ENCODE peak calls at places on chromosomes 4 and X, in five cellular contexts. F is esophagus squamous epithelium, Y is stomach, H is tibial nerve, N is psoas muscle. Q is an unnamed sample.

GRCh38 chr4:184111433-184111832 is 106.2 kb downstream of the ENPP6 start:
- DNase-seq in H (no peak), N (no peak), Y (no peak), F (no peak), Q (peak; percentile 2)

GRCh38 chr4:156545003-156545785 is 426.4 kb downstream of the PDGFC start:
- DNase-seq in N (no peak), F (no peak), Y (no peak), H (no peak), Q (no peak)

GRCh38 chr4:81723927-81724587 is 252.3 kb upstream of the RASGEF1B start:
- DNase-seq in H (peak; percentile 24), N (no peak), F (no peak), Y (peak; percentile 64), Q (no peak)

GRCh38 chr4:8528713-8529112 is 51.5 kb upstream of the GPR78 start:
- DNase-seq in N (no peak), H (no peak), Y (no peak), F (no peak), Q (no peak)

GRCh38 chr4:22881416-22881815 is 188.7 kb downstream of the GBA3 start:
- DNase-seq in Y (no peak), N (no peak), H (no peak), F (no peak), Q (no peak)

GRCh38 chr4:25919676-25920075 is 5.7 kb downstream of the SMIM20 start:
- DNase-seq in H (no peak), Y (no peak), F (no peak), N (no peak), Q (no peak)

GRCh38 chr4:40288547-40288946 is 46.6 kb upstream of the CHRNA9 start:
- DNase-seq in N (no peak), Y (no peak), F (no peak), H (no peak), Q (no peak)

GRCh38 chr4:21733894-21734630 is 214.5 kb downstream of the KCNIP4 start:
- DNase-seq in F (no peak), Y (no peak), H (no peak), N (no peak), Q (no peak)

GRCh38 chr4:169099775-169100180 is 89.7 kb upstream of the CBR4 start:
- DNase-seq in F (no peak), Y (no peak), N (no peak), H (no peak), Q (no peak)

GRCh38 chr4:139789096-139789495 is 123.5 kb downstream of the MGST2 start:
- DNase-seq in N (no peak), H (no peak), Y (no peak), F (no peak), Q (no peak)

GRCh38 chr4:70992354-70992753 is 1.1 kb upstream of the DCK start:
- DNase-seq in H (no peak), F (no peak), Y (no peak), N (no peak), Q (no peak)

GRCh38 chrX:19183777-19184485 is 61.7 kb upstream of the ADGRG2 start:
- DNase-seq in H (no peak), F (no peak), Y (no peak), N (no peak), Q (no peak)

GRCh38 chr4:138522366-138522765 is 280.2 kb upstream of the SLC7A11 start:
- DNase-seq in F (no peak), Y (no peak), N (no peak), H (no peak), Q (no peak)

GRCh38 chr4:168119870-168120269 is 27.5 kb downstream of the ANXA10 start:
- DNase-seq in H (no peak), Y (no peak), N (no peak), F (no peak), Q (no peak)

GRCh38 chr4:13088726-13089658 is 395.1 kb downstream of the RAB28 start:
- DNase-seq in Y (no peak), H (no peak), N (no peak), F (no peak), Q (no peak)

GRCh38 chr4:129455462-129455861 is 359.5 kb downstream of the C4orf33 start:
- DNase-seq in Y (no peak), F (no peak), H (no peak), N (no peak), Q (no peak)

GRCh38 chr4:152485726-152486276 is 50.1 kb downstream of the FBXW7 start:
- DNase-seq in Y (no peak), F (no peak), H (no peak), N (no peak), Q (no peak)

GRCh38 chr4:184417802-184418511 is 56.4 kb downstream of the IRF2 start:
- DNase-seq in H (no peak), F (no peak), Y (no peak), N (no peak), Q (no peak)

GRCh38 chr4:150181536-150181935 is 103.3 kb downstream of the DCLK2 start:
- DNase-seq in Y (no peak), N (no peak), F (no peak), H (no peak), Q (no peak)

DNA sequence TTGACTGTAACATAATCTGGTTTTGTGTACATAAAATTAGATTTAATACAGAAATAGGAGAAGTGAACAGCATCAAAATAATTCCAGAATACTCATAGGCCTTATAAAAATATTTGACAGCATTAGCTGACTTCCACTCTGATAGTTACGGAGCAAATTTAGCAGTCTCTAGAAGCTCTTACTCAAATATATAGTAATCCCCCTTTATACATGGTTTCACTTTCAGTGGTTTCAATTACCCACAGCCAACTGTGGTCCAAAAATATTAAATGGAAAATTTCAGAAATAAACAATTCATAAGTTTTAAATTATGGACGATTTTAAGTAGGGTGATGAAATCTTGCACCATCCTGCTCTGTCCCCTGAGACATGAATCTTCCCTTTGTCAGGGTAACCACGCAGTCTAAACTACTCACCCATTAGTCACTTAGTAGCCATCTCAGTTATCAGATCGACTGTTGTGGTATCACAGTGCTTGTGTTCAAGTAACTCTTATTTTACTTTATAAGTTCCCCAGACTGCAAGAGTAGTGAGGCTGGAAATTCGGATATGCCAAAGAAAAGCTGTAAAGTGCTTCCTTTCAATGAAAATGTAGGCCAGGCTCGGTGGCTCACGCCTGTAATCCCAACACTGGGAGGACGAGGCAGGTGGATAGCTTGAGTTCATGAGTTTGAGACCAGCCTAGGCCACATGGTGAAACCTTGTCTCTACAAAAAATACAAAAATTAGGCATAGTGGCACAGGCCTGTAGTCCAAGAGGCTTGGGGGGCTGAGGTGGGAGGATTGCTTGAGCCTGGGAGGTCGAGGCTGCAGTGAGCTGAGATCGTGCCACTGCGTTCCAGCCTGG is 17.2 kb upstream of the RTL9 start:
- DNase-seq in Y (no peak), H (no peak), F (no peak), N (no peak), Q (no peak)
- H3K27ac ChIP-seq in Y (no peak overlapping the region), H (no peak overlapping the region), F (no peak overlapping the region), N (no peak overlapping the region), Q (no peak overlapping the region)

GRCh38 chr4:10099521-10100325 is 16.9 kb downstream of the WDR1 start:
- DNase-seq in N (no peak), H (no peak), Y (no peak), F (no peak), Q (no peak)

GRCh38 chr4:10102193-10102980 is 14.2 kb downstream of the WDR1 start:
- DNase-seq in N (no peak), F (no peak), Y (no peak), H (no peak), Q (no peak)

GRCh38 chr4:10101559-10102192 is 14.9 kb downstream of the WDR1 start:
- DNase-seq in H (no peak), F (no peak), N (no peak), Y (no peak), Q (no peak)

GRCh38 chr4:10098770-10099139 is 17.8 kb downstream of the WDR1 start:
- DNase-seq in Y (no peak), F (no peak), H (no peak), N (no peak), Q (no peak)

DNA sequence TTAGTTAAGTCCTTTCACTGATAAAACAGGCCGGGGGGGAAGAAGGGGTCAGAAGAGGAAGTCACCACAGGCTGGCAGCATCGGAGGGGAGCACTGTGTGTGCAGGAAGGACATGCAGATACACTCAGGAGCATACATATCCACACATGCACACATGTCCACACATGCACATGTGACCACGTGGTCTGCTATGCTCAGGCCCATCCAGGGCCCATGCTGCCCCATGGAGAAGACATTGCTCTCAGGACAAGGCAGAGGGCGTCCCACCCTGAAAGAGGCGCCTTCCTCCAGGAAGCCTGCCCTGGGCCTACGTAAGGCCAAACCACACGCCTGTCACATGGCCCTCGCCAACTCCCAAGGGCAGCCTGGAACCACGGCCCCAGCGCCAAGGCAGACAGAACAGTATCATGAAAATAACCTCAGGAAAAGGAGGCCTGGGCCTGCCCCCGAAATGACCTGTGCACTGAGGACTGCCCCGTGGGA is 15.8 kb downstream of the WDR1 start:
- DNase-seq in Y (no peak), F (no peak), N (no peak), H (no peak), Q (no peak)
- TF ChIP-seq CTCF in Y (no peak), F (no peak), N (no peak), H (no peak), Q (no peak)

GRCh38 chrX:44945736-44946135 is 72.7 kb downstream of the KDM6A start:
- DNase-seq in H (no peak), F (no peak), Y (no peak), N (no peak), Q (no peak)

GRCh38 chrX:44946771-44947170 is 73.8 kb downstream of the KDM6A start:
- DNase-seq in Y (no peak), N (no peak), F (no peak), H (no peak), Q (no peak)

GRCh38 chrX:44947995-44948394 is 75.0 kb downstream of the KDM6A start:
- DNase-seq in H (no peak), N (no peak), F (no peak), Y (no peak), Q (no peak)

GRCh38 chrX:44943007-44943406 is 70.0 kb downstream of the KDM6A start:
- DNase-seq in H (no peak), N (no peak), Y (no peak), F (no peak), Q (no peak)

DNA sequence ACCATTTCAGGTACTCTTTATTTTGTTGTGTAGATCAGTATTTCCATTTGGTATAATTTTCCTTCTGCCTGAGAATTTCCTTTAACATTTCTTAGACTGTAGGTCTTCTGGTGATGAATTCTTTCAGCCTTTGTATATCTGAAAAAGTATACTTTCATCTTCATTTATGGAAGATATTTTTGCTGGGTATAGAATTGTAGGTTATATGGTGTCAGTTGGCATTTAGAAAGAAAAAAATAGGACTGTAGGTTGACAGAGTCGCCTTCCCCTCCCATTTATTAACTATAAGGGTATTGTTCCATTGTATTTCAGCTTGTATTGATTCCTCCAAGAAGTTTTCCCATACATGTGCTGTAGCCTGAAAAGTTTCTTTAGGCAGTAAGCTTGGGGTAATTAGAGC is 71.9 kb downstream of the KDM6A start:
- DNase-seq in N (no peak), Y (no peak), F (no peak), H (no peak), Q (no peak)
- H3K4me3 ChIP-seq in N (no peak overlapping the region), Y (no peak overlapping the region), F (no peak overlapping the region), H (no peak overlapping the region), Q (no peak overlapping the region)

DNA sequence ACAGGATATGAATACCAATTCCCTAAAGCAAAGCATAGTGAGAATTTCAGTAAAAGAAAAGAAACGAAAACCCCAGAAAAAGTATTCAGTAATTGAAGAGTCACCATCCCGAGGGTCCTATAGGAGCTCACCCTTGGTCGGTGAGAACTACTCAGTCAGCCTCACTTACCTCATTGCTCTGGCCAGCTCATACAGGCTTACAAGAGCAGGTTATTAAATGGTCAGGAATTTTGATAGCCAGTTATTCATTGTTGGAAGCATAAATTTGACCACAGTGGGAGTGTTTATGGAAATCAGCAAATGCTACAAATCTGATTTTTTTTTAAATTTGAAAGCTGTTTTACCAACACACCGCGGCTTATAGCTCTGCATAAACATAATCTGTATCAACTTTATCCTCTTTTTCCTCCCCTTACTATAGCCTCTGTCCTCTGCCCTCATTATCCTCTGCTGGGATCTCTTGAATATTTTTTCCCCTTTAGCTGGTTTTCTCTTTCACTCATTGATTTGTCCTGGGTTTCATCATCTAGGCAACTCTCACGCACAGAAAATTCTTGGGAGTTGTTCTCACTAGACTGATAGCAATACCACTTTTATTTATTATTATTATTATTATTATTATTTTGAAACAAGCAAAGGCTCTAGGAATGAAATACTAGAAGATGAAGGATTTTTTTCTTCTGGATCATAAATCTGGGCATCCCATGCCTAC is 11.1 kb upstream of the CXCL2 start:
- DNase-seq in F (no peak), H (no peak), N (no peak), Y (no peak), Q (no peak)
- H3K27ac ChIP-seq in F (peak overlapping the region; percentile 79), H (peak overlapping the region; percentile 74), N (peak overlapping the region; percentile 78), Y (peak overlapping the region; percentile 73), Q (peak overlapping the region; percentile 87)